ENCODE peak calls at places on chromosomes 12 and 14, in five cellular contexts. One of them, this sample, is unnamed.

GRCh38 chr14:86015916-86016315 is 486.0 kb downstream of the FLRT2 start:
- DNase-seq in iPS-NIHi11: no peak
- DNase-seq in tibial nerve: no peak
- DNase-seq in WERI-Rb-1: no peak
- DNase-seq in cardiac fibroblast: no peak
- DNase-seq in this sample: no peak

GRCh38 chr12:57553343-57554202 is 3.7 kb downstream of the KIF5A start:
- DNase-seq in iPS-NIHi11: no peak
- DNase-seq in tibial nerve: no peak
- DNase-seq in WERI-Rb-1: no peak
- DNase-seq in cardiac fibroblast: no peak
- DNase-seq in this sample: no peak

GRCh38 chr12:38523920-38524319 is 207.3 kb downstream of the ALG10B start:
- DNase-seq in iPS-NIHi11: no peak
- DNase-seq in tibial nerve: no peak
- DNase-seq in WERI-Rb-1: no peak
- DNase-seq in cardiac fibroblast: no peak
- DNase-seq in this sample: no peak

GRCh38 chr12:132275110-132275531 is 54.3 kb downstream of the GALNT9 start:
- DNase-seq in iPS-NIHi11: peak; percentile 89
- DNase-seq in tibial nerve: no peak
- DNase-seq in WERI-Rb-1: peak; percentile 88
- DNase-seq in cardiac fibroblast: peak; percentile 60
- DNase-seq in this sample: peak; percentile 85

GRCh38 chr14:92121207-92121669 is 268 bp downstream of the NDUFB1 start:
- DNase-seq in iPS-NIHi11: peak; percentile 33
- DNase-seq in tibial nerve: peak; percentile 21
- DNase-seq in WERI-Rb-1: no peak
- DNase-seq in cardiac fibroblast: peak; percentile 47
- DNase-seq in this sample: peak; percentile 38

GRCh38 chr12:70876952-70877351 is 43.6 kb downstream of the PTPRR start:
- DNase-seq in iPS-NIHi11: no peak
- DNase-seq in tibial nerve: no peak
- DNase-seq in WERI-Rb-1: no peak
- DNase-seq in cardiac fibroblast: peak; percentile 52
- DNase-seq in this sample: no peak

GRCh38 chr14:33834101-33834955 is 116.5 kb downstream of the EGLN3 start:
- DNase-seq in iPS-NIHi11: no peak
- DNase-seq in tibial nerve: no peak
- DNase-seq in WERI-Rb-1: no peak
- DNase-seq in cardiac fibroblast: no peak
- DNase-seq in this sample: no peak

GRCh38 chr14:52328286-52328685 is 14.2 kb downstream of the PTGER2 start:
- DNase-seq in iPS-NIHi11: no peak
- DNase-seq in tibial nerve: no peak
- DNase-seq in WERI-Rb-1: no peak
- DNase-seq in cardiac fibroblast: no peak
- DNase-seq in this sample: no peak

GRCh38 chr14:50520947-50521815 is 11.2 kb downstream of the MAP4K5 start:
- DNase-seq in iPS-NIHi11: no peak
- DNase-seq in tibial nerve: no peak
- DNase-seq in WERI-Rb-1: no peak
- DNase-seq in cardiac fibroblast: peak; percentile 33
- DNase-seq in this sample: peak; percentile 45

GRCh38 chr12:56565510-56566101 is 44.0 kb downstream of the RBMS2 start:
- DNase-seq in iPS-NIHi11: peak; percentile 80
- DNase-seq in tibial nerve: peak; percentile 26
- DNase-seq in WERI-Rb-1: peak; percentile 24
- DNase-seq in cardiac fibroblast: peak; percentile 96
- DNase-seq in this sample: peak; percentile 66

GRCh38 chr12:66321433-66321832 is 19.1 kb downstream of the HELB start:
- DNase-seq in iPS-NIHi11: no peak
- DNase-seq in tibial nerve: no peak
- DNase-seq in WERI-Rb-1: no peak
- DNase-seq in cardiac fibroblast: no peak
- DNase-seq in this sample: no peak

GRCh38 chr14:92755495-92755894 is 7.1 kb upstream of the LGMN start:
- DNase-seq in iPS-NIHi11: no peak
- DNase-seq in tibial nerve: no peak
- DNase-seq in WERI-Rb-1: peak; percentile 38
- DNase-seq in cardiac fibroblast: peak; percentile 36
- DNase-seq in this sample: no peak

GRCh38 chr12:43937947-43938346 is 102.1 kb downstream of the TMEM117 start:
- DNase-seq in iPS-NIHi11: peak; percentile 42
- DNase-seq in tibial nerve: no peak
- DNase-seq in WERI-Rb-1: peak; percentile 12
- DNase-seq in cardiac fibroblast: peak; percentile 18
- DNase-seq in this sample: peak; percentile 45

GRCh38 chr14:100122481-100123215 is 36.8 kb downstream of the DEGS2 start:
- DNase-seq in iPS-NIHi11: no peak
- DNase-seq in tibial nerve: no peak
- DNase-seq in WERI-Rb-1: peak; percentile 78
- DNase-seq in cardiac fibroblast: no peak
- DNase-seq in this sample: no peak

GRCh38 chr14:74302160-74302628 is 540 bp downstream of the ABCD4 start:
- DNase-seq in iPS-NIHi11: peak; percentile 40
- DNase-seq in tibial nerve: no peak
- DNase-seq in WERI-Rb-1: no peak
- DNase-seq in cardiac fibroblast: peak; percentile 68
- DNase-seq in this sample: peak; percentile 58

GRCh38 chr12:28631831-28632230 is 441.6 kb downstream of the CCDC91 start:
- DNase-seq in iPS-NIHi11: no peak
- DNase-seq in tibial nerve: no peak
- DNase-seq in WERI-Rb-1: no peak
- DNase-seq in cardiac fibroblast: peak; percentile 8
- DNase-seq in this sample: no peak

GRCh38 chr12:967641-968040 is 18.1 kb upstream of the RAD52 start:
- DNase-seq in iPS-NIHi11: no peak
- DNase-seq in tibial nerve: no peak
- DNase-seq in WERI-Rb-1: no peak
- DNase-seq in cardiac fibroblast: no peak
- DNase-seq in this sample: no peak

GRCh38 chr12:93153321-93153720 is 224.2 kb upstream of the EEA1 start:
- DNase-seq in iPS-NIHi11: no peak
- DNase-seq in tibial nerve: no peak
- DNase-seq in WERI-Rb-1: no peak
- DNase-seq in cardiac fibroblast: peak; percentile 47
- DNase-seq in this sample: no peak

GRCh38 chr12:68871899-68872298 is 61.1 kb downstream of the CPM start:
- DNase-seq in iPS-NIHi11: peak; percentile 44
- DNase-seq in tibial nerve: no peak
- DNase-seq in WERI-Rb-1: peak; percentile 17
- DNase-seq in cardiac fibroblast: peak; percentile 41
- DNase-seq in this sample: peak; percentile 5

GRCh38 chr12:46722737-46723136 is 103.1 kb downstream of the SLC38A4 start:
- DNase-seq in iPS-NIHi11: no peak
- DNase-seq in tibial nerve: no peak
- DNase-seq in WERI-Rb-1: no peak
- DNase-seq in cardiac fibroblast: peak; percentile 32
- DNase-seq in this sample: peak; percentile 21

GRCh38 chr12:111685322-111685810 is 390 bp downstream of the BRAP start:
- DNase-seq in iPS-NIHi11: no peak
- DNase-seq in tibial nerve: no peak
- DNase-seq in WERI-Rb-1: peak; percentile 10
- DNase-seq in cardiac fibroblast: no peak
- DNase-seq in this sample: peak; percentile 53

GRCh38 chr14:61929651-61930050 is 167.4 kb downstream of the SNAPC1 start:
- DNase-seq in iPS-NIHi11: no peak
- DNase-seq in tibial nerve: no peak
- DNase-seq in WERI-Rb-1: no peak
- DNase-seq in cardiac fibroblast: no peak
- DNase-seq in this sample: no peak

GRCh38 chr12:1217191-1217949 is 226.3 kb downstream of the ERC1 start:
- DNase-seq in iPS-NIHi11: no peak
- DNase-seq in tibial nerve: no peak
- DNase-seq in WERI-Rb-1: peak; percentile 23
- DNase-seq in cardiac fibroblast: peak; percentile 46
- DNase-seq in this sample: no peak

GRCh38 chr14:105862581-105863239 is 336.3 kb downstream of the TMEM121 start:
- DNase-seq in iPS-NIHi11: no peak
- DNase-seq in tibial nerve: peak; percentile 3
- DNase-seq in WERI-Rb-1: no peak
- DNase-seq in cardiac fibroblast: no peak
- DNase-seq in this sample: no peak

GRCh38 chr14:98210045-98210678 is 1061.8 kb downstream of the BCL11B start:
- DNase-seq in iPS-NIHi11: peak; percentile 33
- DNase-seq in tibial nerve: no peak
- DNase-seq in WERI-Rb-1: no peak
- DNase-seq in cardiac fibroblast: no peak
- DNase-seq in this sample: no peak

GRCh38 chr12:54229624-54230212 is 40.9 kb upstream of the SMUG1 start:
- DNase-seq in iPS-NIHi11: peak; percentile 28
- DNase-seq in tibial nerve: no peak
- DNase-seq in WERI-Rb-1: no peak
- DNase-seq in cardiac fibroblast: peak; percentile 91
- DNase-seq in this sample: peak; percentile 64

GRCh38 chr12:38159591-38160317 is 156.8 kb upstream of the ALG10B start:
- DNase-seq in iPS-NIHi11: no peak
- DNase-seq in tibial nerve: no peak
- DNase-seq in WERI-Rb-1: no peak
- DNase-seq in cardiac fibroblast: no peak
- DNase-seq in this sample: no peak

GRCh38 chr14:64673748-64674147 is 30.5 kb upstream of the PLEKHG3 start:
- DNase-seq in iPS-NIHi11: no peak
- DNase-seq in tibial nerve: no peak
- DNase-seq in WERI-Rb-1: no peak
- DNase-seq in cardiac fibroblast: no peak
- DNase-seq in this sample: no peak